ENCODE peak calls at places on chromosomes 2 and 18, in four cellular contexts. I, C, M and F are unnamed samples.

GRCh38 chr2:186641807-186642321 is 52.0 kb upstream of the FAM171B start:
- DNase-seq in M (peak), I (peak), C (no peak), F (no peak)

GRCh38 chr2:98454500-98455235 is 10.0 kb downstream of the INPP4A start:
- DNase-seq in C (no peak), I (peak), M (peak), F (no peak)

GRCh38 chr2:235582081-235582686 is 88.3 kb downstream of the AGAP1 start:
- DNase-seq in M (no peak), I (no peak), C (no peak), F (no peak)

GRCh38 chr2:109005686-109006204 is 16.7 kb upstream of the EDAR start:
- DNase-seq in M (peak), C (no peak), I (peak), F (no peak)

GRCh38 chr2:170695546-170695925 is 19.6 kb upstream of the SP5 start:
- DNase-seq in I (no peak), C (no peak), M (no peak), F (no peak)

GRCh38 chr2:23412556-23413155 is 27.7 kb downstream of the KLHL29 start:
- DNase-seq in M (peak), I (peak), C (no peak), F (no peak)

GRCh38 chr18:527136-527535 is 26.6 kb upstream of the COLEC12 start:
- DNase-seq in C (no peak), I (no peak), M (peak), F (no peak)

GRCh38 chr2:126811101-126811500 is 87.6 kb upstream of the TEX51 start:
- DNase-seq in I (no peak), M (no peak), C (no peak), F (peak)

GRCh38 chr2:105654474-105655004 is 90.2 kb upstream of the NCK2 start:
- DNase-seq in I (no peak), C (no peak), M (no peak), F (no peak)

GRCh38 chr2:191169456-191170300 is 18.9 kb upstream of the STAT4 start:
- DNase-seq in I (no peak), C (no peak), M (no peak), F (no peak)

GRCh38 chr2:181185948-181186347 is 205.5 kb downstream of the UBE2E3 start:
- DNase-seq in C (no peak), M (no peak), I (no peak), F (no peak)

GRCh38 chr2:166335284-166335683 is 40.5 kb downstream of the SCN9A start:
- DNase-seq in M (peak), I (no peak), C (no peak), F (no peak)

GRCh38 chr2:176097820-176098365 is 1.7 kb upstream of the HOXD12 start:
- DNase-seq in C (no peak), I (no peak), M (no peak), F (no peak)
- TF ChIP-seq CTCF in C (peak), I (no peak), M (no peak), F (no peak)

GRCh38 chr2:65277791-65278449 is 50.3 kb downstream of the ACTR2 start:
- DNase-seq in M (no peak), I (no peak), C (no peak), F (peak)
- TF ChIP-seq CTCF in M (no peak), I (peak), C (peak), F (no peak)

GRCh38 chr2:240561325-240561971 is 1.3 kb downstream of the DUSP28 start:
- DNase-seq in C (peak), M (peak), I (peak), F (no peak)
- TF ChIP-seq CTCF in C (peak), M (no peak), I (no peak), F (no peak)

GRCh38 chr2:232981356-232981755 is 31.7 kb downstream of the NGEF start:
- DNase-seq in C (peak), I (no peak), M (no peak), F (peak)

GRCh38 chr2:232983669-232983991 is 29.4 kb downstream of the NGEF start:
- DNase-seq in M (no peak), I (no peak), C (peak), F (peak)

GRCh38 chr2:232981767-232982360 is 31.2 kb downstream of the NGEF start:
- DNase-seq in I (no peak), C (peak), M (no peak), F (peak)

GRCh38 chr2:232984451-232985207 is 28.4 kb downstream of the NGEF start:
- DNase-seq in M (no peak), C (peak), I (no peak), F (peak)

DNA sequence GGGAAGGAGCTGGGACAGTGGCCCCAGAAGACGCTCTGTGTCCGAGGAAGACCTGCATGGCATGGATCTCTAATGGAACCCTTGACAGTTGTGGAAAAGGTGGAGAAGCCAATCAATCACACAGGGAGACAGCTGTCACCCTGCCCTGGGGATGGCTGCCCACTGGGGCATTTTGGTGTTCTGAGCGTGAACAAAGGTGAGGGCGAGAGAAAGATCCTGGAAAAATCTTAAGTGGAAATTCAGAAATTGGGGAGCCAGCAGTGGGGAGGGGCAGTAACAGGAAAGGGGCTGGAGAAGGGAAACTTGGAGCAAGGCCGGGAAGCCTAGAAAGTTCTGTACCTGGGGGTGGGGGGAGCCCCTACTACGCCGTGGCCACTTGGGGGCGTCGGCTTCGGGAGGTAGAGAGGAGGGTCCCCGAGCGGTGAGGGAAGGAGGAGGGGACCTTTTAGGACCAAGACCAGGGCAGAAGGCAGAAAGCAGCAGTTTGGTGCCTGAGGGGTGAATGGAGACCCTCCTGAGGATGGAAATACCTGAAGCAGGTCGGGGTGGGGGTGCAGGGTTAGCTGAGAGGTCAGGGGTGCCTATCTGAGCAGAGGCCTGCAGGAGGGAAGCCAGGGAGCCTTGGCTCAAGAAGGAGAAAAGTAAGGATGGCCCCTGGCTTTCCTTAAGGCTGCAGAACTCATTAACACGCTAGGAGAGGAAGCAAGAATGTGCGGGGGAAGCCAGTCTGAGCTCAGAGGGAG is 30.0 kb downstream of the NGEF start:
- DNase-seq in C (peak), I (no peak), M (no peak), F (peak)
- TF ChIP-seq CTCF in C (no peak), I (no peak), M (no peak), F (no peak)

GRCh38 chr2:188976545-188977268 is 2.5 kb downstream of the COL3A1 start:
- DNase-seq in C (no peak), I (peak), M (peak), F (no peak)
- TF ChIP-seq CTCF in C (peak), I (peak), M (peak), F (peak)

GRCh38 chr2:155633887-155634570 is 698.5 kb downstream of the NR4A2 start:
- DNase-seq in M (no peak), C (no peak), I (no peak), F (no peak)
- TF ChIP-seq CTCF in M (no peak), C (no peak), I (no peak), F (no peak)

GRCh38 chr18:8051388-8051787 is 484.3 kb downstream of the PTPRM start:
- DNase-seq in I (peak), M (peak), C (no peak), F (no peak)

GRCh38 chr18:8049147-8049546 is 482.0 kb downstream of the PTPRM start:
- DNase-seq in I (peak), C (no peak), M (no peak), F (no peak)

GRCh38 chr18:8050616-8051314 is 483.6 kb downstream of the PTPRM start:
- DNase-seq in I (no peak), C (no peak), M (no peak), F (no peak)

GRCh38 chr18:8056723-8057122 is 489.6 kb downstream of the PTPRM start:
- DNase-seq in C (no peak), M (no peak), I (no peak), F (no peak)

DNA sequence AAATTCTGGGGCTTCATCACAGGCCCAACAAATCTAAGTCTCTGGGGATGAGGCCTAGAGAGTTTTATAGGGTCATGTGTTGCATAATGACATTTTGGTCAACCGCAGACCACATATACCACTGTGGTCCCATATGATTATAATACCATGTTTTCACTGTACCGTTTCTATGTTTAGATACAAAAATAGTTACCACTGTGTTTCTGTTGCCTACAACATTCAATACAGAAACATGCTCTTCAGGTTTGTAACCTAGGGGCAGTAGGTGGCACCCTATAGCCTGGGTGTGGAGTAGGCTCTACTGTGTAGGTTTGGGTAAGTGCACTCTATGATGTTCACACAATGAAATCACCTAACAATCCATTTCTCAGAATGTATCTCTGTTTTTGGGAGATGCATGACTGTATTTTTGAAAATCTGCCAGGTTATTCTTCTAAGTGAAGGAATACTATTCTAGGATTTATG is 485.2 kb downstream of the PTPRM start:
- DNase-seq in C (no peak), M (no peak), I (peak), F (no peak)
- TF ChIP-seq CTCF in C (peak), M (no peak), I (no peak), F (no peak)